ENCODE peak calls at places on chromosomes 11 and 22, in six cellular contexts. X is SK-N-SH, F is A549, D is HepG2, U is GM12878, C is K562. O is an unnamed sample.

GRCh38 chr22:24445481-24446290 is 18.3 kb downstream of the ADORA2A start:
- DNase-seq in X (peak), F (no peak), D (peak), U (no peak), C (peak), O (no peak)

GRCh38 chr22:31436132-31436531 is 36.7 kb downstream of the DRG1 start:
- DNase-seq in X (no peak), F (no peak), D (no peak), U (no peak), C (no peak), O (no peak)

GRCh38 chr11:134025086-134025437 is 43.8 kb upstream of the JAM3 start:
- DNase-seq in X (no peak), F (no peak), D (no peak), U (no peak), C (no peak), O (no peak)

GRCh38 chr22:22698263-22698750 is 53.9 kb downstream of the GGTLC2 start:
- DNase-seq in X (no peak), F (no peak), D (no peak), U (no peak), C (no peak), O (no peak)

GRCh38 chr11:76723548-76723947 is 53.0 kb upstream of the LRRC32 start:
- DNase-seq in X (no peak), F (no peak), D (no peak), U (no peak), C (no peak), O (no peak)

GRCh38 chr22:40326905-40327735 is 19.2 kb upstream of the ADSL start:
- DNase-seq in X (no peak), F (no peak), D (no peak), U (no peak), C (no peak), O (peak)

GRCh38 chr11:69002743-69003231 is 10.3 kb downstream of the MRGPRF start:
- DNase-seq in X (no peak), F (no peak), D (no peak), U (no peak), C (no peak), O (no peak)

GRCh38 chr11:15988693-15989231 is 367.6 kb downstream of the SOX6 start:
- DNase-seq in X (peak), F (peak), D (no peak), U (no peak), C (no peak), O (no peak)

GRCh38 chr22:43897751-43898261 is 6.0 kb upstream of the PNPLA5 start:
- DNase-seq in X (no peak), F (peak), D (no peak), U (no peak), C (no peak), O (peak)

GRCh38 chr22:39416319-39416718 is 16.7 kb downstream of the TAB1 start:
- DNase-seq in X (no peak), F (no peak), D (no peak), U (no peak), C (no peak), O (no peak)

GRCh38 chr11:117523680-117524079 is 196.0 kb downstream of the CEP164 start:
- DNase-seq in X (no peak), F (no peak), D (no peak), U (no peak), C (no peak), O (peak)

GRCh38 chr22:30182833-30183232 is 63.7 kb downstream of the LIF start:
- DNase-seq in X (no peak), F (no peak), D (no peak), U (no peak), C (no peak), O (peak)

GRCh38 chr11:128717581-128717980 is 23.7 kb downstream of the FLI1 start:
- DNase-seq in X (no peak), F (no peak), D (no peak), U (no peak), C (no peak), O (no peak)

GRCh38 chr22:17373839-17374238 is 4.6 kb downstream of the CECR2 start:
- DNase-seq in X (no peak), F (no peak), D (no peak), U (no peak), C (no peak), O (no peak)

GRCh38 chr11:132876301-132877071 is 655.8 kb downstream of the OPCML start:
- DNase-seq in X (no peak), F (peak), D (no peak), U (no peak), C (no peak), O (no peak)

GRCh38 chr11:102047305-102047924 is at the start of gene CFAP300:
- DNase-seq in X (peak), F (peak), D (no peak), U (no peak), C (no peak), O (peak)

GRCh38 chr11:69554849-69555248 is 73.4 kb downstream of the LINC01488 start:
- DNase-seq in X (no peak), F (no peak), D (peak), U (no peak), C (no peak), O (no peak)

GRCh38 chr22:29080061-29080975 is 7.5 kb downstream of the KREMEN1 start:
- DNase-seq in X (peak), F (no peak), D (no peak), U (no peak), C (no peak), O (no peak)
- TF ChIP-seq SMC3 in X (no peak), F (no peak), D (no peak), U (no peak), C (no peak), O (no peak)

GRCh38 chr11:65538915-65539374 is 14.1 kb downstream of the SCYL1 start:
- DNase-seq in X (no peak), F (no peak), D (no peak), U (no peak), C (no peak), O (no peak)
- TF ChIP-seq SMC3 in X (no peak), F (no peak), D (no peak), U (no peak), C (no peak), O (no peak)

GRCh38 chr11:19660076-19660475 is 52.6 kb upstream of the NAV2 start:
- DNase-seq in X (no peak), F (peak), D (peak), U (peak), C (peak), O (peak)
- TF ChIP-seq SMC3 in X (no peak), F (no peak), D (no peak), U (no peak), C (no peak), O (no peak)

GRCh38 chr22:46467006-46467405 is 70.4 kb downstream of the CELSR1 start:
- DNase-seq in X (no peak), F (no peak), D (no peak), U (no peak), C (no peak), O (no peak)
- TF ChIP-seq SMC3 in X (no peak), F (no peak), D (no peak), U (no peak), C (no peak), O (no peak)

DNA sequence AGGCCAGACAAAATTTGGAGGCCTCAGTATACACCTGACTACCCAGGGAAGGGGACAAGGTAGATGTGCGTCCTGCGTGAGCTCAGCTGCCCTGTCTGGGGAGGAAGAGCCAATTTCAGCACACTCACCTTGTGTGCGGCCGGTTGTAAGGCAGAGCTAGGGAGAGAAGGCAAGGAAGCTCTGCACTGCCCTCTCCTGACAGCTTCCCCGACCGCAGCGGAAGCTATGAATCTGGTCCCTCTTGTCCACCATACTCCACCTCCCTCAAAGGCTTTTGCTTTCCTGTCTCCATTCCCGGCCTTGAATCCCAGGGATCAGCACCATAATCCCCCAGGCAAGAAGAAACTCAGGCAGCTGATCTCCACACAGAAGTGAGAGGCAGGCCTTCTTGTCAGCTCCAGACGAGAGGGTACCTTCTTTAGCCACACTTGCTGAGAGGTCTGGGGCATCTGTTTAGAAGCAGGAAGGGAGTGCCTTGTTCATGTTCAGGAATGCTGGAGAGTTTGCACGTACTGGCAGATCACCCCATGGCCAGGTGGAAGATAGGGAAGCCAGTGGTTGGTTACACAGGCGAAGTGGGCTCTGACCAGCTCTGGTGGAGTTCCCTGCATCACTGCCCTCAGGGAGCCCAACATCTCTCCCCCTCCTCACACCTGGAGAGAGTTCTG is 62.5 kb downstream of the FEZ1 start:
- DNase-seq in X (peak), F (peak), D (peak), U (no peak), C (peak), O (peak)
- TF ChIP-seq SMC3 in X (peak), F (no peak), D (no peak), U (peak), C (peak), O (peak)

GRCh38 chr11:121029153-121029552 is 5.3 kb downstream of the TBCEL start:
- DNase-seq in X (no peak), F (no peak), D (no peak), U (no peak), C (no peak), O (no peak)
- TF ChIP-seq SMC3 in X (no peak), F (no peak), D (no peak), U (no peak), C (no peak), O (no peak)

GRCh38 chr22:26432619-26433311 is 3.7 kb downstream of the ASPHD2 start:
- DNase-seq in X (no peak), F (no peak), D (no peak), U (peak), C (no peak), O (no peak)
- TF ChIP-seq SMC3 in X (no peak), F (no peak), D (no peak), U (no peak), C (no peak), O (no peak)

GRCh38 chr11:121614661-121615240 is 162.0 kb upstream of the SORL1-AS1 start:
- DNase-seq in X (no peak), F (no peak), D (no peak), U (no peak), C (no peak), O (no peak)

GRCh38 chr11:121611242-121611641 is 158.5 kb upstream of the SORL1-AS1 start:
- DNase-seq in X (no peak), F (no peak), D (no peak), U (no peak), C (no peak), O (no peak)

GRCh38 chr11:121615506-121615905 is 162.7 kb upstream of the SORL1-AS1 start:
- DNase-seq in X (no peak), F (no peak), D (no peak), U (no peak), C (no peak), O (peak)

GRCh38 chr11:121610706-121611105 is 157.9 kb upstream of the SORL1-AS1 start:
- DNase-seq in X (no peak), F (no peak), D (no peak), U (no peak), C (no peak), O (no peak)

GRCh38 chr11:121613724-121614123 is 161.0 kb upstream of the SORL1-AS1 start:
- DNase-seq in X (no peak), F (no peak), D (no peak), U (no peak), C (no peak), O (peak)
- TF ChIP-seq SMC3 in X (no peak), F (no peak), D (no peak), U (no peak), C (no peak), O (no peak)

GRCh38 chr11:96241351-96241841 is 101.6 kb downstream of the MAML2 start:
- DNase-seq in X (no peak), F (peak), D (peak), U (no peak), C (no peak), O (no peak)
- TF ChIP-seq SMC3 in X (no peak), F (peak), D (no peak), U (no peak), C (no peak), O (no peak)